ENCODE peak calls at places on chromosomes 16 and 17, in five cellular contexts. One of them, this sample, is unnamed.
A peak's percentile ranks its signal among the peaks of the same experiment; 100 is the strongest.

GRCh38 chr17:5758651-5759050 is 174.3 kb upstream of the NLRP1 start:
- DNase-seq in foreskin keratinocyte: peak; percentile 45
- DNase-seq in Caco-2: peak; percentile 4
- DNase-seq in BE2C: peak; percentile 7
- DNase-seq in effector memory CD4-positive, alpha-beta T cell: no peak
- DNase-seq in this sample: peak; percentile 26

GRCh38 chr17:5583426-5584382 is 605 bp downstream of the NLRP1 start:
- DNase-seq in Caco-2: no peak
- DNase-seq in effector memory CD4-positive, alpha-beta T cell: no peak
- DNase-seq in BE2C: no peak
- DNase-seq in foreskin keratinocyte: peak; percentile 55
- DNase-seq in this sample: no peak

GRCh38 chr17:5780476-5780875 is 196.2 kb upstream of the NLRP1 start:
- DNase-seq in effector memory CD4-positive, alpha-beta T cell: no peak
- DNase-seq in BE2C: no peak
- DNase-seq in foreskin keratinocyte: no peak
- DNase-seq in Caco-2: no peak
- DNase-seq in this sample: no peak

GRCh38 chr17:17570207-17570797 is 21.2 kb downstream of the PEMT start:
- DNase-seq in foreskin keratinocyte: no peak
- DNase-seq in effector memory CD4-positive, alpha-beta T cell: no peak
- DNase-seq in Caco-2: peak; percentile 81
- DNase-seq in BE2C: peak; percentile 63
- DNase-seq in this sample: peak; percentile 29

GRCh38 chr17:45160505-45161287 is 979 bp upstream of the HEXIM2 start:
- DNase-seq in Caco-2: peak; percentile 95
- DNase-seq in BE2C: peak; percentile 88
- DNase-seq in effector memory CD4-positive, alpha-beta T cell: peak; percentile 44
- DNase-seq in foreskin keratinocyte: no peak
- DNase-seq in this sample: peak; percentile 78

GRCh38 chr17:77110006-77110374 is 30.8 kb upstream of the SEC14L1 start:
- DNase-seq in foreskin keratinocyte: no peak
- DNase-seq in effector memory CD4-positive, alpha-beta T cell: no peak
- DNase-seq in BE2C: no peak
- DNase-seq in Caco-2: no peak
- DNase-seq in this sample: no peak

GRCh38 chr16:64152010-64152767 is 969.7 kb downstream of the CDH11 start:
- DNase-seq in foreskin keratinocyte: peak; percentile 32
- DNase-seq in BE2C: peak; percentile 87
- DNase-seq in effector memory CD4-positive, alpha-beta T cell: no peak
- DNase-seq in Caco-2: no peak
- DNase-seq in this sample: no peak

GRCh38 chr17:81039854-81040758 is 5.2 kb downstream of the BAIAP2 start:
- DNase-seq in foreskin keratinocyte: peak; percentile 78
- DNase-seq in BE2C: peak; percentile 57
- DNase-seq in effector memory CD4-positive, alpha-beta T cell: no peak
- DNase-seq in Caco-2: peak; percentile 65
- DNase-seq in this sample: peak; percentile 2

GRCh38 chr16:56262148-56262878 is 71.0 kb downstream of the GNAO1 start:
- DNase-seq in BE2C: no peak
- DNase-seq in effector memory CD4-positive, alpha-beta T cell: peak; percentile 25
- DNase-seq in foreskin keratinocyte: peak; percentile 44
- DNase-seq in Caco-2: peak; percentile 43
- DNase-seq in this sample: no peak

GRCh38 chr17:48478224-48479013 is 48.4 kb upstream of the SKAP1 start:
- DNase-seq in effector memory CD4-positive, alpha-beta T cell: no peak
- DNase-seq in BE2C: no peak
- DNase-seq in foreskin keratinocyte: no peak
- DNase-seq in Caco-2: no peak
- DNase-seq in this sample: no peak

GRCh38 chr16:29310852-29311314 is 95.6 kb downstream of the NPIPB11 start:
- DNase-seq in effector memory CD4-positive, alpha-beta T cell: no peak
- DNase-seq in Caco-2: no peak
- DNase-seq in foreskin keratinocyte: no peak
- DNase-seq in BE2C: no peak
- DNase-seq in this sample: no peak

GRCh38 chr17:46178550-46179198 is 14.6 kb downstream of the KANSL1 start:
- DNase-seq in effector memory CD4-positive, alpha-beta T cell: no peak
- DNase-seq in BE2C: no peak
- DNase-seq in Caco-2: no peak
- DNase-seq in foreskin keratinocyte: no peak
- DNase-seq in this sample: no peak

GRCh38 chr17:78868391-78868790 is 27.8 kb upstream of the USP36 start:
- DNase-seq in foreskin keratinocyte: no peak
- DNase-seq in Caco-2: no peak
- DNase-seq in BE2C: no peak
- DNase-seq in effector memory CD4-positive, alpha-beta T cell: no peak
- DNase-seq in this sample: no peak

GRCh38 chr17:58991718-58992331 is 114.9 kb downstream of the TRIM37 start:
- DNase-seq in effector memory CD4-positive, alpha-beta T cell: no peak
- DNase-seq in Caco-2: peak; percentile 30
- DNase-seq in foreskin keratinocyte: peak; percentile 35
- DNase-seq in BE2C: no peak
- DNase-seq in this sample: no peak

GRCh38 chr17:28549274-28550132 is 2.9 kb downstream of the UNC119 start:
- DNase-seq in BE2C: no peak
- DNase-seq in foreskin keratinocyte: no peak
- DNase-seq in effector memory CD4-positive, alpha-beta T cell: peak; percentile 61
- DNase-seq in Caco-2: no peak
- DNase-seq in this sample: no peak

GRCh38 chr17:39736319-39737165 is 1.2 kb upstream of the GRB7 start:
- DNase-seq in effector memory CD4-positive, alpha-beta T cell: no peak
- DNase-seq in Caco-2: peak; percentile 58
- DNase-seq in BE2C: no peak
- DNase-seq in foreskin keratinocyte: peak; percentile 21
- DNase-seq in this sample: no peak

GRCh38 chr17:75980188-75981018 is 1.4 kb downstream of the TEN1 start:
- DNase-seq in BE2C: no peak
- DNase-seq in foreskin keratinocyte: peak; percentile 34
- DNase-seq in Caco-2: no peak
- DNase-seq in effector memory CD4-positive, alpha-beta T cell: no peak
- DNase-seq in this sample: peak; percentile 52

GRCh38 chr17:47719411-47720152 is 13.5 kb upstream of the TBX21 start:
- DNase-seq in Caco-2: no peak
- DNase-seq in effector memory CD4-positive, alpha-beta T cell: no peak
- DNase-seq in foreskin keratinocyte: peak; percentile 43
- DNase-seq in BE2C: no peak
- DNase-seq in this sample: no peak

GRCh38 chr16:70805787-70806186 is 4.8 kb upstream of the VAC14 start:
- DNase-seq in BE2C: no peak
- DNase-seq in Caco-2: no peak
- DNase-seq in effector memory CD4-positive, alpha-beta T cell: no peak
- DNase-seq in foreskin keratinocyte: peak; percentile 73
- DNase-seq in this sample: no peak

GRCh38 chr17:1882836-1883235 is 53.0 kb downstream of the RPA1 start:
- DNase-seq in foreskin keratinocyte: no peak
- DNase-seq in BE2C: peak; percentile 36
- DNase-seq in Caco-2: peak; percentile 49
- DNase-seq in effector memory CD4-positive, alpha-beta T cell: no peak
- DNase-seq in this sample: no peak

GRCh38 chr17:49501496-49501895 is 6.4 kb downstream of the NGFR start:
- DNase-seq in foreskin keratinocyte: peak; percentile 78
- DNase-seq in effector memory CD4-positive, alpha-beta T cell: no peak
- DNase-seq in BE2C: no peak
- DNase-seq in Caco-2: no peak
- DNase-seq in this sample: no peak
- H3K27me3 ChIP-seq in foreskin keratinocyte: peaks cover 24% of the 10 kb centered on the region
- H3K27me3 ChIP-seq in effector memory CD4-positive, alpha-beta T cell: peaks cover 43% of the 10 kb centered on the region
- H3K27me3 ChIP-seq in BE2C: peaks cover 19% of the 10 kb centered on the region
- H3K27me3 ChIP-seq in Caco-2: peaks cover 18% of the 10 kb centered on the region
- H3K27me3 ChIP-seq in this sample: peaks cover 21% of the 10 kb centered on the region

GRCh38 chr17:50098583-50098982 is 3.4 kb downstream of the PDK2 start:
- DNase-seq in Caco-2: no peak
- DNase-seq in effector memory CD4-positive, alpha-beta T cell: no peak
- DNase-seq in foreskin keratinocyte: no peak
- DNase-seq in BE2C: no peak
- DNase-seq in this sample: no peak
- H3K4me1 ChIP-seq in Caco-2: no peaks in the 10 kb centered on the region
- H3K4me1 ChIP-seq in effector memory CD4-positive, alpha-beta T cell: peaks cover 14% of the 10 kb centered on the region
- H3K4me1 ChIP-seq in foreskin keratinocyte: no peaks in the 10 kb centered on the region
- H3K4me1 ChIP-seq in BE2C: peaks cover 6% of the 10 kb centered on the region
- H3K4me1 ChIP-seq in this sample: peaks cover 15% of the 10 kb centered on the region

DNA sequence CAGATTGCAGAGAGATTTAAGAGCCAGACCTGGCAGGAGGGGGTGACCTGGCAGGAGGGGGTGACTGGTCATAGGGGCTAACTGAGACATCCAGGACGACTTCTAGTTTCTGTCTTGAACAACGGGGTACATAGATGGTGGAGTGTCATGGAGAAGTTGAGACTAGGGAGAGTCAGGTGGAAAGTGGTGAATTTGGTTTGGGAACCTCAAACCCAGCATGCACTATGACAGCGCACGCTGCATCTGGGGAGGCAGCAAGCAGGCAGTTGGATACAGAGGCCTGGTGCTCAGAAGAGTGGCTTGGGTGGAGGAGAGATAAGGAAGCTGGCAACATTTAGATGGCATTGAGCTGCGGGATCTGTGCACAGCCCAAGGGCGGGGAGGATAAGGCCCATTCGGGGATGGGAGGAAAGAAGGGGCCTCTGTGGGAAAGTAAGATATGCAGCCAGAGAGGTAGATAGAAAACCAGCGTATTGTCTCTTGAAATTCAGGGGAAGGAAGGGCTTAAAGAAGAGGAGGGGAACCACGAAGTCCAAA is 4.5 kb downstream of the RIPOR1 start:
- DNase-seq in BE2C: no peak
- DNase-seq in effector memory CD4-positive, alpha-beta T cell: no peak
- DNase-seq in foreskin keratinocyte: no peak
- DNase-seq in Caco-2: no peak
- DNase-seq in this sample: no peak
- H3K27me3 ChIP-seq in BE2C: no peaks in the 10 kb centered on the region
- H3K27me3 ChIP-seq in effector memory CD4-positive, alpha-beta T cell: peaks cover 11% of the 10 kb centered on the region
- H3K27me3 ChIP-seq in foreskin keratinocyte: no peaks in the 10 kb centered on the region
- H3K27me3 ChIP-seq in Caco-2: no peaks in the 10 kb centered on the region
- H3K27me3 ChIP-seq in this sample: no peaks in the 10 kb centered on the region

GRCh38 chr16:68280160-68280559 is 15.8 kb downstream of the SLC7A6 start:
- DNase-seq in BE2C: no peak
- DNase-seq in effector memory CD4-positive, alpha-beta T cell: no peak
- DNase-seq in foreskin keratinocyte: no peak
- DNase-seq in Caco-2: no peak
- DNase-seq in this sample: no peak
- H3K4me1 ChIP-seq in BE2C: no peaks in the 10 kb centered on the region
- H3K4me1 ChIP-seq in effector memory CD4-positive, alpha-beta T cell: peaks cover 73% of the 10 kb centered on the region
- H3K4me1 ChIP-seq in foreskin keratinocyte: peaks cover 10% of the 10 kb centered on the region
- H3K4me1 ChIP-seq in Caco-2: peaks cover 44% of the 10 kb centered on the region
- H3K4me1 ChIP-seq in this sample: no peaks in the 10 kb centered on the region

DNA sequence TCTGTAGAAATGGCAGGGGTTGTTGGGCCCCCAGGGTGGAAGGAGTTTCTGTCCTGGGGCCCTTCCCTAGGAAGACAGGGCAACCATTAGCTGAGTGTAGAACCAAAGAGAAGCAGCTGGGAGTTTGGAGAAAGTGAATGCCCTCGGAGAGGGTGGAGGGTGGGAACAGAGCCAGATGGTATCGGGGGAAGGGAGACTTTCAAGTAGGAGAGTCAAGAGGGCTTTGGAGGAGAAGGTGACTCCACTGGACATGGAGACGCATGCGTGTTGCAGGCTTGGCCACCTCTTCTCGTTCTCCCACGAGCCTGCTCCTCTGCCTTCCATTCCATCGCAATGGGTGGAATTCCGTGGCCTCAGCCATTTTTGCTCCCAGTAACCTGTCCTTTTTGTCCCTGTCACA is 19.4 kb downstream of the SLC47A1 start:
- DNase-seq in Caco-2: no peak
- DNase-seq in BE2C: no peak
- DNase-seq in foreskin keratinocyte: no peak
- DNase-seq in effector memory CD4-positive, alpha-beta T cell: no peak
- DNase-seq in this sample: no peak
- H3K27me3 ChIP-seq in Caco-2: no peaks in the 10 kb centered on the region
- H3K27me3 ChIP-seq in BE2C: no peaks in the 10 kb centered on the region
- H3K27me3 ChIP-seq in foreskin keratinocyte: no peaks in the 10 kb centered on the region
- H3K27me3 ChIP-seq in effector memory CD4-positive, alpha-beta T cell: no peaks in the 10 kb centered on the region
- H3K27me3 ChIP-seq in this sample: no peaks in the 10 kb centered on the region